ENCODE peak calls at places on chromosome 3, in eight cellular contexts. R, Y, U, B, J, D, L and H are unnamed samples.

GRCh38 chr3:140007946-140008692 is 73.1 kb downstream of the CLSTN2 start:
- DNase-seq in J (no peak), Y (no peak), L (no peak), B (no peak), D (no peak), U (no peak), R (no peak), H (no peak)

GRCh38 chr3:41338276-41338675 is 139.0 kb downstream of the CTNNB1 start:
- DNase-seq in D (no peak), R (no peak), J (no peak), L (no peak), Y (no peak), B (no peak), U (no peak), H (no peak)

GRCh38 chr3:57961828-57962447 is 46.3 kb upstream of the FLNB start:
- DNase-seq in Y (no peak), R (no peak), U (no peak), L (no peak), B (no peak), J (no peak), D (peak), H (no peak)

GRCh38 chr3:194275721-194276120 is 75.4 kb downstream of the CPN2 start:
- DNase-seq in U (no peak), J (no peak), B (no peak), Y (no peak), D (no peak), L (no peak), R (no peak), H (no peak)

GRCh38 chr3:47512416-47513124 is 942 bp downstream of the ELP6 start:
- DNase-seq in U (no peak), L (no peak), B (no peak), D (no peak), Y (no peak), J (no peak), R (peak), H (no peak)

GRCh38 chr3:190044142-190044541 is 76.6 kb downstream of the P3H2 start:
- DNase-seq in J (no peak), D (no peak), R (no peak), Y (no peak), U (no peak), L (no peak), B (no peak), H (no peak)

GRCh38 chr3:99878005-99878404 is 60.3 kb downstream of the CMSS1 start:
- DNase-seq in D (peak), Y (no peak), J (no peak), B (no peak), L (no peak), U (no peak), R (no peak), H (no peak)

GRCh38 chr3:185687479-185687878 is 101.4 kb downstream of the SENP2 start:
- DNase-seq in J (no peak), Y (no peak), D (no peak), B (no peak), R (no peak), U (no peak), L (no peak), H (no peak)

GRCh38 chr3:50254577-50255250 is 14.2 kb upstream of the SEMA3B start:
- DNase-seq in R (no peak), U (no peak), B (no peak), Y (no peak), L (peak), J (no peak), D (no peak), H (no peak)

GRCh38 chr3:112074616-112075497 is 11.3 kb upstream of the C3orf52 start:
- DNase-seq in J (peak), U (no peak), L (peak), D (peak), B (no peak), R (peak), Y (peak), H (peak)

GRCh38 chr3:126961191-126961790 is 21.6 kb upstream of the PLXNA1 start:
- DNase-seq in B (no peak), D (peak), U (no peak), L (no peak), Y (no peak), J (peak), R (no peak), H (no peak)